ENCODE peak calls at places on chromosome 9, in five cellular contexts. I, H, Q, S and Y are unnamed samples.

GRCh38 chr9:126982215-126983002 is 67.8 kb downstream of the RALGPS1 start:
- DNase-seq in I (no peak), H (no peak), Q (no peak), S (no peak), Y (no peak)

GRCh38 chr9:36037580-36038169 is 962 bp downstream of the RECK start:
- DNase-seq in I (no peak), H (peak), Q (peak), S (no peak), Y (peak)

GRCh38 chr9:125405938-125406811 is 144.5 kb downstream of the GAPVD1 start:
- DNase-seq in I (no peak), H (no peak), Q (no peak), S (no peak), Y (no peak)

GRCh38 chr9:14212697-14213420 is 101.1 kb downstream of the NFIB start:
- DNase-seq in I (no peak), H (no peak), Q (no peak), S (no peak), Y (no peak)

GRCh38 chr9:126203313-126203712 is 123.3 kb upstream of the MVB12B start:
- DNase-seq in I (no peak), H (no peak), Q (no peak), S (no peak), Y (no peak)

GRCh38 chr9:2281031-2281802 is 266.1 kb downstream of the SMARCA2 start:
- DNase-seq in I (no peak), H (no peak), Q (no peak), S (no peak), Y (no peak)

GRCh38 chr9:128917151-128917849 is 3.5 kb upstream of the PHYHD1 start:
- DNase-seq in I (no peak), H (peak), Q (peak), S (peak), Y (no peak)

GRCh38 chr9:135907006-135907434 is 326 bp downstream of the CAMSAP1 start:
- DNase-seq in I (no peak), H (peak), Q (no peak), S (peak), Y (no peak)

GRCh38 chr9:31124389-31124788 is 1260.1 kb upstream of the ACO1 start:
- DNase-seq in I (no peak), H (no peak), Q (no peak), S (no peak), Y (no peak)

GRCh38 chr9:27355166-27355565 is 58.2 kb upstream of the EQTN start:
- DNase-seq in I (no peak), H (no peak), Q (no peak), S (no peak), Y (no peak)

GRCh38 chr9:81999806-82000205 is 11.2 kb downstream of the SPATA31D1 start:
- DNase-seq in I (no peak), H (peak), Q (no peak), S (no peak), Y (no peak)

GRCh38 chr9:17725399-17726010 is 146.6 kb downstream of the SH3GL2 start:
- DNase-seq in I (no peak), H (peak), Q (no peak), S (no peak), Y (no peak)

GRCh38 chr9:129840024-129840423 is 4.8 kb downstream of the USP20 start:
- DNase-seq in I (no peak), H (peak), Q (no peak), S (no peak), Y (no peak)

GRCh38 chr9:96052703-96053102 is 177.2 kb downstream of the ERCC6L2 start:
- DNase-seq in I (no peak), H (no peak), Q (no peak), S (no peak), Y (no peak)

GRCh38 chr9:122055668-122056067 is 37.4 kb downstream of the TTLL11 start:
- DNase-seq in I (no peak), H (no peak), Q (no peak), S (no peak), Y (peak)

GRCh38 chr9:84862786-84863185 is 193.3 kb downstream of the NTRK2 start:
- DNase-seq in I (no peak), H (no peak), Q (peak), S (peak), Y (no peak)

GRCh38 chr9:297104-297794 is 82.6 kb downstream of the DOCK8 start:
- DNase-seq in I (no peak), H (no peak), Q (no peak), S (no peak), Y (peak)

GRCh38 chr9:120841930-120842684 is 615 bp downstream of the PSMD5 start:
- DNase-seq in I (no peak), H (no peak), Q (no peak), S (peak), Y (no peak)

GRCh38 chr9:113876806-113877236 is 712 bp downstream of the ZNF618 start:
- DNase-seq in I (no peak), H (peak), Q (peak), S (peak), Y (no peak)

GRCh38 chr9:136142859-136143214 is 24.2 kb upstream of the TMEM250 start:
- DNase-seq in I (no peak), H (no peak), Q (no peak), S (no peak), Y (no peak)

GRCh38 chr9:81430727-81431126 is 258.6 kb downstream of the TLE1 start:
- DNase-seq in I (no peak), H (no peak), Q (peak), S (no peak), Y (no peak)

GRCh38 chr9:108844391-108844790 is 11.4 kb downstream of the ACTL7B start:
- DNase-seq in I (no peak), H (no peak), Q (no peak), S (no peak), Y (no peak)

GRCh38 chr9:98521141-98521540 is 187.6 kb downstream of the GABBR2 start:
- DNase-seq in I (no peak), H (no peak), Q (peak), S (peak), Y (no peak)